ENCODE peak calls at places on chromosomes 3 and 15, in six cellular contexts. I is IMR-90, T is H1, U is HCT116, P is Panc1, D is fibroblast of lung. S is an unnamed sample.

GRCh38 chr3:10137178-10137577 is 4.4 kb upstream of the VHL start:
- DNase-seq in I (no peak), T (no peak), U (no peak), P (no peak), D (no peak), S (no peak)

GRCh38 chr3:120350431-120350941 is 1.3 kb upstream of the LRRC58 start:
- DNase-seq in I (peak; percentile 84), T (no peak), U (no peak), P (no peak), D (peak; percentile 92), S (peak; percentile 62)

GRCh38 chr3:171807806-171808205 is 2.5 kb downstream of the PLD1 start:
- DNase-seq in I (no peak), T (no peak), U (no peak), P (no peak), D (no peak), S (no peak)

GRCh38 chr3:62818347-62818746 is 56.9 kb downstream of the CADPS start:
- DNase-seq in I (no peak), T (no peak), U (no peak), P (no peak), D (no peak), S (no peak)

GRCh38 chr15:89825264-89825940 is 10.8 kb upstream of the ANPEP start:
- DNase-seq in I (no peak), T (no peak), U (no peak), P (no peak), D (no peak), S (no peak)

GRCh38 chr3:18797378-18797777 is 350.9 kb upstream of the KCNH8 start:
- DNase-seq in I (no peak), T (no peak), U (no peak), P (no peak), D (no peak), S (no peak)

GRCh38 chr3:16534914-16535301 is 21.4 kb upstream of the RFTN1 start:
- DNase-seq in I (no peak), T (no peak), U (no peak), P (no peak), D (no peak), S (no peak)

GRCh38 chr15:29032776-29033175 is 147.0 kb downstream of the APBA2 start:
- DNase-seq in I (no peak), T (no peak), U (no peak), P (no peak), D (no peak), S (no peak)

GRCh38 chr3:119469378-119470189 is 821 bp downstream of the POGLUT1 start:
- DNase-seq in I (peak; percentile 47), T (no peak), U (no peak), P (no peak), D (peak; percentile 34), S (no peak)

GRCh38 chr15:84575493-84575892 is 25.3 kb upstream of the ZSCAN2 start:
- DNase-seq in I (no peak), T (no peak), U (no peak), P (no peak), D (no peak), S (no peak)

GRCh38 chr3:28013864-28014473 is 227.4 kb upstream of the CMC1 start:
- DNase-seq in I (no peak), T (no peak), U (no peak), P (no peak), D (no peak), S (no peak)

GRCh38 chr3:138875754-138876664 is 41.3 kb upstream of the PIK3CB start:
- DNase-seq in I (no peak), T (no peak), U (no peak), P (no peak), D (no peak), S (no peak)

GRCh38 chr15:69823223-69823907 is 274.4 kb downstream of the TLE3 start:
- DNase-seq in I (peak; percentile 10), T (no peak), U (peak; percentile 42), P (no peak), D (no peak), S (no peak)

GRCh38 chr15:81492303-81492702 is 118.3 kb upstream of the TMC3 start:
- DNase-seq in I (peak; percentile 66), T (no peak), U (no peak), P (no peak), D (peak; percentile 65), S (no peak)

GRCh38 chr15:76988874-76989780 is 5.8 kb upstream of the PSTPIP1 start:
- DNase-seq in I (no peak), T (no peak), U (no peak), P (no peak), D (no peak), S (no peak)

GRCh38 chr15:25982736-25983135 is 119.6 kb upstream of the ATP10A start:
- DNase-seq in I (no peak), T (no peak), U (no peak), P (no peak), D (no peak), S (no peak)

GRCh38 chr3:9352917-9353823 is 9.7 kb upstream of the THUMPD3 start:
- DNase-seq in I (peak; percentile 79), T (peak; percentile 34), U (peak; percentile 21), P (peak; percentile 56), D (peak; percentile 82), S (peak; percentile 71)

GRCh38 chr3:177338697-177339219 is 141.5 kb upstream of the TBL1XR1 start:
- DNase-seq in I (peak; percentile 65), T (no peak), U (no peak), P (no peak), D (peak; percentile 51), S (no peak)

GRCh38 chr3:32963871-32964270 is 12.4 kb downstream of the CCR4 start:
- DNase-seq in I (no peak), T (no peak), U (no peak), P (no peak), D (no peak), S (no peak)

DNA sequence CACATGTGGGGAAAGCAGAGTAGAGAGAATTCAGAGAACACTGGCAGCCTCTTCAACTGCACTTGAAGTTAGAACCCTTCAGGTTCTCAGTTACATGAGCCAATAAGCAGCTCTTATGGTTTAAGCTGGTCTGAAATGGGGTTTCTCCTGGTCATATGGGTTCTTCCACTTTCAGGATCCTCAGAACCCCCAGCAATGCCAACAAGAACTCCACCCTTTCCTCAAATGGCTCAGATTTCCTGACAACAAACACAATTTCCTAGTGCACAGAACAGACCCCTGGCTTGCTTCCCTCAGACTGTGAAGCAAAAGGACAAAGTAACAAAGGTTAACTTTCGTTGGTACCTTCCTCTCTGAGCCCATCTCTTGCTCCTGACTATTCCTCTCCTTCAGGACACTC is 23.9 kb upstream of the FRMD4B start:
- DNase-seq in I (no peak), T (no peak), U (no peak), P (no peak), D (no peak), S (no peak)
- H3K4me3 ChIP-seq in I (no peak overlapping the region), T (no peak overlapping the region), U (no peak overlapping the region), P (no peak overlapping the region), D (no peak overlapping the region), S (no peak overlapping the region)

GRCh38 chr3:100972867-100973266 is 20.4 kb downstream of the ABI3BP start:
- DNase-seq in I (peak; percentile 48), T (no peak), U (no peak), P (no peak), D (no peak), S (no peak)
- H3K9me3 ChIP-seq in I (no peaks in the 10 kb centered on the region), T (no peaks in the 10 kb centered on the region), U (no peaks in the 10 kb centered on the region), P (no peaks in the 10 kb centered on the region), D (no peaks in the 10 kb centered on the region), S (no peaks in the 10 kb centered on the region)

DNA sequence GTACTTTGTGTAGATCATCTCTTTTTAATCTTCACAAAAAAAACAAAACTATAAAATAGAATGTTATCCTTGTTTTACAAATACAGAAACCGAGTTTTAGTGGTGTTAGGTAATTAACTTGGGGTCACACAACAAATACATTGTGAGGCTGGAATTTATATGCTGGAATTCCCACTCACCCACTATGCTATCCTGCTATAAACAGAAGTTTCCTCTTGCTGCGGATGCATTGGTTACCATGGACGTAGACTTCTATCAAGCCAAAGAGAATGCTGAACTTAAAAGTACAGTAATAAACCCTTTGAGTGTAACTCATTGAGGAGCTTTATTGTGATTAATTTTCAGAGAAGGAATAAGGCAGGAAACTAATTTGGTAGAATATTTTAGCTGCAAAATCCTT is 9.2 kb downstream of the SNAP23 start:
- DNase-seq in I (no peak), T (no peak), U (no peak), P (no peak), D (no peak), S (no peak)
- H3K4me3 ChIP-seq in I (no peak overlapping the region), T (no peak overlapping the region), U (no peak overlapping the region), P (no peak overlapping the region), D (no peak overlapping the region), S (no peak overlapping the region)

GRCh38 chr3:21174461-21174860 is 576.5 kb downstream of the ZNF385D start:
- DNase-seq in I (no peak), T (no peak), U (no peak), P (no peak), D (peak; percentile 19), S (no peak)
- H3K9me3 ChIP-seq in I (peaks cover 4% of the 10 kb centered on the region), T (peaks cover 5% of the 10 kb centered on the region), U (peaks cover 17% of the 10 kb centered on the region), P (no peaks in the 10 kb centered on the region), D (no peaks in the 10 kb centered on the region), S (peaks cover 16% of the 10 kb centered on the region)

GRCh38 chr3:53274938-53275666 is 19.3 kb upstream of the TKT start:
- DNase-seq in I (no peak), T (no peak), U (no peak), P (no peak), D (no peak), S (no peak)

GRCh38 chr3:53282581-53282980 is 26.8 kb upstream of the TKT start:
- DNase-seq in I (no peak), T (no peak), U (no peak), P (no peak), D (no peak), S (no peak)

GRCh38 chr3:53273271-53273670 is 17.4 kb upstream of the TKT start:
- DNase-seq in I (no peak), T (no peak), U (no peak), P (no peak), D (no peak), S (no peak)

DNA sequence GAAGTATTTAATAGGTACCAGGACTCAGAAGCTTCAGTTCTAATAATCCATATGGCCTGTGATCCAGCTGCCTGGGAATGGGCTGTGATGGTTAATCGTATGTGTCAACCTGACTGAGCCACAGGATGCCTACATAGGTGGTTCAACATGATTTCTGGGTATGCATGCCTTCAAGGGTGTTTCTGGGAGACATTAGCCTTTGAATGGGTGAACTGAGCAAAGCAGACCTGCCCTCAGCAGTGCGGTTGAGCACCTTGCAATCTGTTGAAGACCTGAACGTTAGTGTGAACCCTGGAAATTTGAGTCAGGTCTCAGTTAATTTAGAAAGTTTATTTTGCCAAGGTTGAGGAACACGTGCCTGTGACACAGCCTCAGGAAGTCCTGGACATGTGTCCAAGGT is 22.8 kb upstream of the TKT start:
- DNase-seq in I (no peak), T (no peak), U (no peak), P (no peak), D (no peak), S (no peak)
- H3K4me3 ChIP-seq in I (no peak overlapping the region), T (no peak overlapping the region), U (no peak overlapping the region), P (no peak overlapping the region), D (no peak overlapping the region), S (no peak overlapping the region)

GRCh38 chr15:56128081-56128480 is 115.6 kb downstream of the RFX7 start:
- DNase-seq in I (no peak), T (no peak), U (no peak), P (no peak), D (no peak), S (no peak)

GRCh38 chr15:56124391-56124790 is 119.3 kb downstream of the RFX7 start:
- DNase-seq in I (peak; percentile 36), T (no peak), U (no peak), P (no peak), D (no peak), S (no peak)

GRCh38 chr15:56126409-56126808 is 117.3 kb downstream of the RFX7 start:
- DNase-seq in I (no peak), T (no peak), U (no peak), P (no peak), D (no peak), S (no peak)
- H3K9me3 ChIP-seq in I (peaks cover 7% of the 10 kb centered on the region), T (peaks cover 15% of the 10 kb centered on the region), U (no peaks in the 10 kb centered on the region), P (peaks cover 12% of the 10 kb centered on the region), D (peaks cover 2% of the 10 kb centered on the region), S (no peaks in the 10 kb centered on the region)

GRCh38 chr3:66394261-66395249 is 106.3 kb downstream of the LRIG1 start:
- DNase-seq in I (peak; percentile 71), T (no peak), U (no peak), P (no peak), D (no peak), S (no peak)
- H3K4me3 ChIP-seq in I (no peak overlapping the region), T (no peak overlapping the region), U (no peak overlapping the region), P (no peak overlapping the region), D (no peak overlapping the region), S (no peak overlapping the region)

S was measured in right atrium auricular region.